ENCODE peak calls at places on chromosomes 4 and X, in four cellular contexts. I is NCI-H1694 treated with DMSO at 0.1 percent for 48 hours, Q is HTR-8/SVneo, X is H9. L is an unnamed sample.

GRCh38 chr4:73828945-73829344 is 7.5 kb upstream of the CXCL6 start:
- DNase-seq in Q (no peak), I (no peak), X (no peak), L (no peak)

GRCh38 chrX:71910526-71911022 is at the start of gene NHSL2:
- DNase-seq in Q (peak), I (peak), X (peak), L (peak)

GRCh38 chrX:21847342-21847741 is 7.9 kb downstream of the MBTPS2 start:
- DNase-seq in X (no peak), I (peak), Q (no peak), L (peak)

GRCh38 chr4:153403761-153404160 is 59.3 kb downstream of the MND1 start:
- DNase-seq in X (no peak), Q (no peak), I (no peak), L (no peak)

GRCh38 chr4:80540785-80541469 is 205.4 kb downstream of the CFAP299 start:
- DNase-seq in I (no peak), Q (no peak), X (no peak), L (no peak)

GRCh38 chr4:181728567-181728966 is 514.6 kb upstream of the TENM3 start:
- DNase-seq in Q (no peak), X (no peak), I (no peak), L (no peak)

GRCh38 chr4:101835121-101835904 is 44.8 kb downstream of the BANK1 start:
- DNase-seq in Q (peak), X (no peak), I (no peak), L (peak)

GRCh38 chrX:118272237-118272636 is 73.7 kb upstream of the WDR44 start:
- DNase-seq in Q (no peak), X (no peak), I (no peak), L (no peak)

GRCh38 chrX:19774905-19775304 is 112.5 kb downstream of the SH3KBP1 start:
- DNase-seq in I (no peak), X (no peak), Q (no peak), L (no peak)

GRCh38 chr4:884259-884658 is 47.9 kb downstream of the GAK start:
- DNase-seq in I (no peak), Q (no peak), X (no peak), L (no peak)

GRCh38 chr4:161828061-161828460 is 335.7 kb downstream of the FSTL5 start:
- DNase-seq in Q (no peak), X (no peak), I (no peak), L (no peak)

GRCh38 chr4:84583871-84584373 is 995 bp downstream of the CDS1 start:
- DNase-seq in X (no peak), I (no peak), Q (peak), L (peak)

GRCh38 chrX:47489507-47490275 is 6.7 kb upstream of the ZNF41 start:
- DNase-seq in X (no peak), Q (no peak), I (no peak), L (no peak)

L was measured in NCI-H2171 treated with DMSO at 0.1 percent for 48 hours.